ENCODE peak calls at places on chromosomes 3 and 15, in ten cellular contexts. T, E, X, B, S, G, K, R, W and I are unnamed samples.

GRCh38 chr15:29936353-29937049 is 114.2 kb upstream of the TJP1 start:
- DNase-seq in T (no peak), E (no peak), X (peak), B (no peak), S (no peak), G (no peak), K (no peak), R (no peak), W (no peak), I (no peak)

GRCh38 chr3:52021869-52022268 is 26.2 kb upstream of the RPL29 start:
- DNase-seq in T (no peak), E (no peak), X (no peak), B (no peak), S (peak), G (peak), K (peak), R (no peak), W (no peak), I (peak)

GRCh38 chr3:63977893-63978292 is 45.4 kb downstream of the PSMD6 start:
- DNase-seq in T (no peak), E (no peak), X (peak), B (no peak), S (no peak), G (no peak), K (no peak), R (no peak), W (no peak), I (no peak)

GRCh38 chr3:15330031-15330596 is 2.3 kb downstream of the SH3BP5 start:
- DNase-seq in T (no peak), E (no peak), X (peak), B (no peak), S (no peak), G (no peak), K (peak), R (peak), W (peak), I (no peak)

GRCh38 chr3:177832862-177833261 is 635.6 kb upstream of the TBL1XR1 start:
- DNase-seq in T (no peak), E (no peak), X (peak), B (no peak), S (no peak), G (peak), K (no peak), R (peak), W (no peak), I (no peak)

GRCh38 chr3:141941093-141941492 is 64.7 kb downstream of the ATP1B3 start:
- DNase-seq in T (no peak), E (no peak), X (no peak), B (no peak), S (no peak), G (no peak), K (no peak), R (no peak), W (no peak), I (no peak)

GRCh38 chr3:193593666-193594025 is 638 bp downstream of the OPA1 start:
- DNase-seq in T (no peak), E (peak), X (peak), B (no peak), S (peak), G (peak), K (no peak), R (no peak), W (peak), I (no peak)

GRCh38 chr3:159169828-159170227 is 368.0 kb downstream of the MFSD1 start:
- DNase-seq in T (no peak), E (peak), X (peak), B (no peak), S (no peak), G (no peak), K (no peak), R (no peak), W (no peak), I (no peak)

GRCh38 chr15:51775967-51776816 is 24.8 kb downstream of the TMOD2 start:
- DNase-seq in T (no peak), E (no peak), X (peak), B (no peak), S (peak), G (peak), K (no peak), R (peak), W (peak), I (no peak)

GRCh38 chr15:53976844-53977392 is 1.3 kb upstream of the UNC13C start:
- DNase-seq in T (no peak), E (no peak), X (peak), B (peak), S (no peak), G (no peak), K (peak), R (peak), W (peak), I (no peak)

GRCh38 chr3:159007331-159007730 is 205.5 kb downstream of the MFSD1 start:
- DNase-seq in T (no peak), E (no peak), X (no peak), B (no peak), S (no peak), G (no peak), K (no peak), R (no peak), W (no peak), I (no peak)

GRCh38 chr3:106824856-106825255 is 552.4 kb upstream of the CCDC54 start:
- DNase-seq in T (no peak), E (no peak), X (peak), B (no peak), S (peak), G (no peak), K (no peak), R (peak), W (no peak), I (no peak)

GRCh38 chr3:194890086-194890485 is 204.4 kb downstream of the FAM43A start:
- DNase-seq in T (no peak), E (no peak), X (no peak), B (no peak), S (no peak), G (no peak), K (no peak), R (no peak), W (no peak), I (no peak)

GRCh38 chr3:110106805-110107204 is 769.5 kb upstream of the DPPA4 start:
- DNase-seq in T (no peak), E (no peak), X (peak), B (no peak), S (no peak), G (no peak), K (no peak), R (no peak), W (no peak), I (no peak)

GRCh38 chr15:82739086-82739485 is 29.4 kb upstream of the AP3B2 start:
- DNase-seq in T (no peak), E (no peak), X (peak), B (no peak), S (no peak), G (no peak), K (no peak), R (no peak), W (no peak), I (no peak)

GRCh38 chr15:76181705-76182107 is 121.9 kb downstream of the TMEM266 start:
- DNase-seq in T (no peak), E (no peak), X (no peak), B (no peak), S (no peak), G (no peak), K (no peak), R (no peak), W (no peak), I (no peak)

GRCh38 chr15:91904942-91905341 is 51.4 kb downstream of the SLCO3A1 start:
- DNase-seq in T (no peak), E (no peak), X (no peak), B (no peak), S (no peak), G (no peak), K (no peak), R (no peak), W (no peak), I (no peak)

GRCh38 chr15:47870956-47871625 is 153.8 kb downstream of the SEMA6D start:
- DNase-seq in T (no peak), E (no peak), X (peak), B (no peak), S (no peak), G (peak), K (no peak), R (peak), W (no peak), I (no peak)

GRCh38 chr3:45551214-45552010 is 43.1 kb upstream of the LIMD1 start:
- DNase-seq in T (no peak), E (peak), X (peak), B (peak), S (no peak), G (no peak), K (peak), R (no peak), W (no peak), I (no peak)

GRCh38 chr3:24101676-24102168 is 156.6 kb downstream of the NR1D2 start:
- DNase-seq in T (no peak), E (no peak), X (peak), B (no peak), S (no peak), G (no peak), K (no peak), R (no peak), W (no peak), I (no peak)

GRCh38 chr3:141057436-141057835 is 6.3 kb downstream of the SPSB4 start:
- DNase-seq in T (no peak), E (no peak), X (no peak), B (no peak), S (no peak), G (no peak), K (no peak), R (no peak), W (no peak), I (no peak)

GRCh38 chr15:80561500-80561899 is 133.6 kb upstream of the ABHD17C start:
- DNase-seq in T (no peak), E (no peak), X (peak), B (no peak), S (no peak), G (no peak), K (no peak), R (no peak), W (no peak), I (no peak)

GRCh38 chr3:4757949-4758855 is 221.0 kb upstream of the BHLHE40 start:
- DNase-seq in T (no peak), E (no peak), X (no peak), B (no peak), S (no peak), G (no peak), K (no peak), R (no peak), W (no peak), I (no peak)

GRCh38 chr15:99752556-99752955 is 19.3 kb upstream of the LYSMD4 start:
- DNase-seq in T (no peak), E (no peak), X (no peak), B (no peak), S (no peak), G (no peak), K (no peak), R (no peak), W (no peak), I (no peak)

GRCh38 chr3:127786358-127787070 is 35.8 kb downstream of the MGLL start:
- DNase-seq in T (peak), E (no peak), X (no peak), B (peak), S (no peak), G (peak), K (peak), R (peak), W (no peak), I (peak)

GRCh38 chr15:94443156-94443555 is 211.8 kb downstream of the MCTP2 start:
- DNase-seq in T (no peak), E (no peak), X (no peak), B (no peak), S (no peak), G (no peak), K (no peak), R (no peak), W (no peak), I (no peak)

GRCh38 chr3:25689226-25689625 is 24.5 kb upstream of the TOP2B start:
- DNase-seq in T (no peak), E (no peak), X (no peak), B (no peak), S (no peak), G (no peak), K (no peak), R (no peak), W (no peak), I (no peak)

GRCh38 chr3:21645121-21645897 is 105.7 kb downstream of the ZNF385D start:
- DNase-seq in T (no peak), E (no peak), X (peak), B (no peak), S (no peak), G (no peak), K (peak), R (peak), W (no peak), I (no peak)

GRCh38 chr3:57164606-57165573 is at the start of gene IL17RD:
- DNase-seq in T (peak), E (peak), X (peak), B (peak), S (peak), G (no peak), K (peak), R (peak), W (peak), I (peak)

GRCh38 chr3:48086736-48087470 is 70.7 kb upstream of the MAP4 start:
- DNase-seq in T (no peak), E (no peak), X (peak), B (no peak), S (peak), G (peak), K (no peak), R (no peak), W (no peak), I (no peak)

GRCh38 chr3:171811059-171811912 is 1.0 kb upstream of the PLD1 start:
- DNase-seq in T (no peak), E (peak), X (peak), B (no peak), S (no peak), G (no peak), K (peak), R (no peak), W (no peak), I (no peak)

GRCh38 chr15:72222433-72222832 is 8.6 kb downstream of the PKM start:
- DNase-seq in T (no peak), E (no peak), X (no peak), B (peak), S (peak), G (no peak), K (peak), R (no peak), W (no peak), I (no peak)

GRCh38 chr3:47444103-47444502 is 31.6 kb downstream of the SCAP start:
- DNase-seq in T (no peak), E (no peak), X (peak), B (no peak), S (no peak), G (no peak), K (no peak), R (no peak), W (no peak), I (no peak)

GRCh38 chr3:52827441-52827840 is 3.0 kb downstream of the ITIH4 start:
- DNase-seq in T (no peak), E (no peak), X (peak), B (no peak), S (no peak), G (no peak), K (peak), R (no peak), W (no peak), I (no peak)

GRCh38 chr3:125043599-125044151 is 12.1 kb downstream of the HEG1 start:
- DNase-seq in T (no peak), E (no peak), X (no peak), B (peak), S (no peak), G (no peak), K (peak), R (no peak), W (no peak), I (no peak)

GRCh38 chr15:58269455-58270414 is 131.6 kb downstream of the AQP9 start:
- DNase-seq in T (no peak), E (peak), X (peak), B (no peak), S (peak), G (peak), K (no peak), R (peak), W (peak), I (no peak)

GRCh38 chr3:153903430-153903829 is 217.8 kb upstream of the ARHGEF26 start:
- DNase-seq in T (no peak), E (no peak), X (no peak), B (no peak), S (no peak), G (no peak), K (no peak), R (no peak), W (no peak), I (no peak)